ENCODE peak calls at places on chromosomes 1 and 21, in four cellular contexts. E is GM12865, U is colonic mucosa, W is cardiac muscle cell. B is an unnamed sample.

GRCh38 chr21:39054066-39054465 is 129.2 kb downstream of the PSMG1 start:
- DNase-seq in E (no peak), U (no peak), W (no peak), B (no peak)

GRCh38 chr1:202622388-202622787 is 87.9 kb downstream of the SYT2 start:
- DNase-seq in E (no peak), U (no peak), W (no peak), B (no peak)

GRCh38 chr1:224635356-224635755 is 19.2 kb downstream of the CNIH3 start:
- DNase-seq in E (no peak), U (no peak), W (peak; percentile 68), B (peak; percentile 82)

GRCh38 chr1:7644906-7645750 is 126.0 kb upstream of the VAMP3 start:
- DNase-seq in E (peak; percentile 37), U (peak; percentile 50), W (no peak), B (peak; percentile 10)

GRCh38 chr1:211637066-211637465 is 38.4 kb downstream of the NEK2 start:
- DNase-seq in E (no peak), U (no peak), W (peak; percentile 36), B (no peak)

GRCh38 chr1:190373705-190374336 is 103.8 kb downstream of the BRINP3 start:
- DNase-seq in E (peak; percentile 49), U (no peak), W (peak; percentile 52), B (peak; percentile 50)

GRCh38 chr1:244836598-244836997 is 1.1 kb downstream of the COX20 start:
- DNase-seq in E (no peak), U (no peak), W (peak; percentile 26), B (no peak)

GRCh38 chr1:182752077-182752826 is 37.3 kb upstream of the NPL start:
- DNase-seq in E (no peak), U (no peak), W (peak; percentile 10), B (peak; percentile 2)

GRCh38 chr1:181656491-181656890 is 173.2 kb downstream of the CACNA1E start:
- DNase-seq in E (no peak), U (no peak), W (no peak), B (no peak)

GRCh38 chr1:50637460-50637859 is 214.2 kb upstream of the DMRTA2 start:
- DNase-seq in E (no peak), U (no peak), W (no peak), B (no peak)

GRCh38 chr1:37839676-37840075 is 19.7 kb downstream of the MTF1 start:
- DNase-seq in E (no peak), U (no peak), W (no peak), B (no peak)

GRCh38 chr1:10671551-10672375 is 124.7 kb downstream of the CASZ1 start:
- DNase-seq in E (no peak), U (no peak), W (no peak), B (no peak)

GRCh38 chr1:178713270-178713669 is 11.8 kb upstream of the RALGPS2 start:
- DNase-seq in E (no peak), U (no peak), W (peak; percentile 39), B (no peak)

GRCh38 chr1:85467036-85467435 is 2.1 kb upstream of the DDAH1 start:
- DNase-seq in E (no peak), U (no peak), W (no peak), B (no peak)

GRCh38 chr1:156805766-156806511 is 10.7 kb downstream of the SH2D2A start:
- DNase-seq in E (no peak), U (no peak), W (peak; percentile 85), B (peak; percentile 83)

GRCh38 chr1:9822490-9822889 is 1.3 kb downstream of the CLSTN1 start:
- DNase-seq in E (no peak), U (no peak), W (no peak), B (peak; percentile 33)

GRCh38 chr1:220915954-220916353 is 36.7 kb downstream of the HLX start:
- DNase-seq in E (no peak), U (no peak), W (no peak), B (no peak)

GRCh38 chr21:32325706-32326105 is 27.1 kb downstream of the MRAP start:
- DNase-seq in E (no peak), U (no peak), W (no peak), B (no peak)

DNA sequence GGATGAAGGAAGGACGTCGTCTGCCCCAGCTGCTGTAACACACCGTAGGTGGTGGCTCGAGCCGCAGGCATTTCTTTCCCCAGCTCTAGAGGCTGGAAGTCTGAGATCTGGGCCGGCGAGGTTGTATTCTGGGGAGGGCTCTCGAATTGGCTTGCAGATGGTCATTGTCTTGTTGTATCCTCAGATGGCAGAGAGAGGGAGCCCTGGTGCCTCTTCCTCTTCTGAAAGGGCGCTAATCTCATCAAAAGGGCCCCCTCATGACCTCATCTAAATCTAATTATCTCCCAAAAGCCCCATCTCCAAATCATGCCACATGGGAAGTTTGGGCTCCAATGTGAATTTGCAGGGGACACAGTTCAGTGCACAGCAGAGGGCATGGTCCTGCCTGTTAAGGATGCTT is 109.0 kb downstream of the SIK1 start:
- DNase-seq in E (no peak), U (no peak), W (no peak), B (no peak)
- TF ChIP-seq CTCF in E (no peak), U (no peak), W (no peak), B (no peak)

GRCh38 chr1:112533029-112533428 is 24.3 kb downstream of the WNT2B start:
- DNase-seq in E (no peak), U (no peak), W (no peak), B (no peak)
- H3K4me3 ChIP-seq in E (no peak overlapping the region), U (no peak overlapping the region), W (no peak overlapping the region), B (no peak overlapping the region)

GRCh38 chr1:14946011-14946359 is 207.6 kb upstream of the TMEM51 start:
- DNase-seq in E (no peak), U (no peak), W (no peak), B (no peak)
- TF ChIP-seq CTCF in E (no peak), U (no peak), W (no peak), B (no peak)

GRCh38 chr1:27153927-27154358 is 982 bp downstream of the SLC9A1 start:
- DNase-seq in E (no peak), U (no peak), W (no peak), B (no peak)

GRCh38 chr1:27154469-27154990 is 395 bp downstream of the SLC9A1 start:
- DNase-seq in E (no peak), U (no peak), W (no peak), B (no peak)

GRCh38 chr1:27152004-27152828 is 2.7 kb downstream of the SLC9A1 start:
- DNase-seq in E (no peak), U (no peak), W (peak; percentile 32), B (no peak)

GRCh38 chr1:27152829-27153548 is 1.9 kb downstream of the SLC9A1 start:
- DNase-seq in E (no peak), U (no peak), W (no peak), B (peak; percentile 19)

DNA sequence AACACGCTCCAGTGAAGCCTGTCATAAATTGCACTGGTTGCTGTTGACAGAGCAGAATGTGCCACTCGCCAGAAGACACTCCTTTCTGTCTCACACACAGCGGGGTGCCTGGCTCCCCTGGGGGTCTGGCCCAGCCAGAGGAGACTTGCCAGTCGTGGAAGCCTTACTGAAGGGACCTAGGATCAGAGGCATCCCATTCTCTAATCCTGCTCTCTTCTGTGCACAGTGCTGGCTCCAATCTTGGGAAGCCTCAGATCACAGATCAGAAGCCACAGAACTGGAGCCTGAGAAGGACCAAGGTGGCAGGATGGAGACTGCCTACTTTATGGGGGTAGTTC is 1.4 kb downstream of the SLC9A1 start:
- DNase-seq in E (no peak), U (peak; percentile 58), W (no peak), B (no peak)
- H3K4me3 ChIP-seq in E (peak overlapping the region; percentile 73), U (peak overlapping the region; percentile 83), W (peak overlapping the region; percentile 4), B (peak overlapping the region; percentile 13)

DNA sequence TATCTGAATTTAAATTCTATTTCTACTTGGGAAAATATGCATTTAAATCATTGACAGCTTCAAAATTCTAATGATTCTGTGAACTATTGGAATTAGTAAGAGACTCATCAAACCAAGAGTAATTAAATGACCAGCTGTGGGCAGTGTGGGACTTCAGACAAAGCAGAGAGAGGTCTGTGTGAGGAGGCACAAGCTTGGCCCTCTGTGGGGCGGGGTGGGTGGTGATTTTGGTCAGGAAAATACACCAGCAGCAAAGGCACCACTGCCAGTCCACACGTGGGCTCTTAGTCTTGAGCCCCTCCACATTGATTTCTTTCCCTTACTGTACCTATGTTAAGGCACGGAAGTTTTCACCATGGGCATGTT is 39.2 kb upstream of the RAB4A start:
- DNase-seq in E (no peak), U (no peak), W (no peak), B (no peak)
- TF ChIP-seq CTCF in E (no peak), U (no peak), W (no peak), B (no peak)

DNA sequence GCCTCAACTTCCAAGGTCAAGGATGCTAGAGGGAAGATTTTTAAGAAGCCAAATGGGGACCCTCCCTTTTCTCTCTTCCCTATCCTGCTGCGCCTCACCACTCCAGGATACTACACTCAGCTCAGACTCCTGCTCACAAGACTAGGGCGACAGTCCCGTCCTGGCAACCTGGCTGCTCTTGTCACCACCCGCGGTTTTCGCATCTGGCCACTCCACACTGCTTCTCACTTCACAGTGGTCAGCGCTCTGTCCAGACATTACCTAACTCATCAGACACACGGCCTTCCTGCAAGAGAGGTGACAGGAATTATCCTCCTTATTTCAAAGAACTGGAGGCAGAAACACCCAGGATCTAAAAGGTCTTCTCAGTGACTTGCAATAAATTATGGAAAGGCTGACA is 42.1 kb downstream of the ASTN1 start:
- DNase-seq in E (no peak), U (no peak), W (no peak), B (no peak)
- H3K4me3 ChIP-seq in E (no peak overlapping the region), U (no peak overlapping the region), W (no peak overlapping the region), B (no peak overlapping the region)

DNA sequence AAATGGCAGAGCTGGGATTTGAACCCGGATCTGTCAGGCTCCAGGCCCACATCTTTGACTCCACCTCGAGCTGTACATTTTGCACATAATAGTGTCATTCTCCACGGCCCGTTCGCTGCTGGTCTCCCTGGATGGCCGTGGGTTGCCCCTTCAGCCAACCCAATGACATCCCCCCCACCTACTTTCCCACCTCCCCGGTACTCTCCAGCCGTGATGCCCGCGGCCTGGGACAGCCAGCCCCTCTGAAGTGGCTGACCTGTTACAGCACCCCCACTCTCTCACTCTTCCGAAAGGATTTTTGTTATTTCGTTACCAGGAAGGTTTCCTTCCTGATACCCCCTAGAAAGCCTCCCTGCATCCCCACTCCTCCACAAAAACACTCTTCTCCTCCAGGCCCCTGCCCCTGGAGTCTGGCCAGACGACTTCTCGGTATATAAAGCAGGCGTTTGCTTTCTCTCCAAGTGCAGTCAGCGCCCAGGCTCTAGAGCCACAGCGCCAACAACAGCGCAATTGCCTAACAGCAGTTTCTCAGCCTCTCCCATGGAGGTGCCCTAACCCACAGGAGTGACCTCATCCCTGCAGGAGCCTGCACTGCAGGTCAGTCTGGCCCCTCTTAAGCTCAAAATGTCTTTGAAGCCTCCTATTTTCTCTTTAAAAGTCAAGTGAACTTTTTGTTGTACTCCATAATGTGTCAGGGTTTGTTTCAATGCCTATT is 14.5 kb upstream of the GJB5 start:
- DNase-seq in E (no peak), U (no peak), W (peak; percentile 22), B (no peak)
- TF ChIP-seq CTCF in E (no peak), U (no peak), W (no peak), B (no peak)

GRCh38 chr1:228851196-228851595 is 115.9 kb downstream of the RHOU start:
- DNase-seq in E (no peak), U (peak; percentile 14), W (no peak), B (no peak)

GRCh38 chr1:228850141-228851100 is 115.1 kb downstream of the RHOU start:
- DNase-seq in E (no peak), U (peak; percentile 33), W (no peak), B (no peak)

GRCh38 chr1:228848406-228848805 is 113.1 kb downstream of the RHOU start:
- DNase-seq in E (no peak), U (peak; percentile 17), W (no peak), B (no peak)

GRCh38 chr1:228846952-228847351 is 111.7 kb downstream of the RHOU start:
- DNase-seq in E (no peak), U (no peak), W (no peak), B (no peak)

GRCh38 chr1:228849011-228849541 is 113.8 kb downstream of the RHOU start:
- DNase-seq in E (no peak), U (peak; percentile 27), W (no peak), B (no peak)
- H3K4me3 ChIP-seq in E (no peak overlapping the region), U (no peak overlapping the region), W (no peak overlapping the region), B (no peak overlapping the region)